ENCODE peak calls at places on chromosomes 2 and 18, in five cellular contexts. One of them, this sample, is unnamed.
A peak's percentile ranks its signal among the peaks of the same experiment; 100 is the strongest.

GRCh38 chr2:170052151-170052550 is 125.8 kb upstream of the MYO3B start:
- DNase-seq in neuronal stem cell: no peak
- DNase-seq in mesendoderm: no peak
- DNase-seq in IMR-90: peak; percentile 57
- DNase-seq in H9: no peak
- DNase-seq in this sample: no peak

GRCh38 chr2:173924285-173924684 is 40.9 kb downstream of the SP3 start:
- DNase-seq in neuronal stem cell: no peak
- DNase-seq in IMR-90: no peak
- DNase-seq in mesendoderm: no peak
- DNase-seq in H9: no peak
- DNase-seq in this sample: no peak

GRCh38 chr2:50469784-50470183 is 562.1 kb downstream of the NRXN1 start:
- DNase-seq in H9: no peak
- DNase-seq in IMR-90: no peak
- DNase-seq in mesendoderm: peak; percentile 32
- DNase-seq in neuronal stem cell: peak; percentile 14
- DNase-seq in this sample: no peak

GRCh38 chr2:74856599-74856998 is 22.7 kb downstream of the HK2 start:
- DNase-seq in neuronal stem cell: no peak
- DNase-seq in H9: no peak
- DNase-seq in IMR-90: no peak
- DNase-seq in mesendoderm: no peak
- DNase-seq in this sample: no peak

GRCh38 chr18:3211236-3211992 is 8.4 kb downstream of the MYOM1 start:
- DNase-seq in mesendoderm: no peak
- DNase-seq in IMR-90: peak; percentile 6
- DNase-seq in neuronal stem cell: no peak
- DNase-seq in H9: no peak
- DNase-seq in this sample: peak; percentile 64

GRCh38 chr2:86412007-86412406 is 29.2 kb upstream of the KDM3A start:
- DNase-seq in IMR-90: no peak
- DNase-seq in neuronal stem cell: no peak
- DNase-seq in mesendoderm: no peak
- DNase-seq in H9: no peak
- DNase-seq in this sample: no peak

GRCh38 chr2:32553829-32554432 is 73.9 kb upstream of the TTC27 start:
- DNase-seq in neuronal stem cell: peak; percentile 3
- DNase-seq in H9: no peak
- DNase-seq in mesendoderm: peak; percentile 47
- DNase-seq in IMR-90: peak; percentile 61
- DNase-seq in this sample: peak; percentile 66

GRCh38 chr18:12598181-12598921 is 59.6 kb downstream of the SPIRE1 start:
- DNase-seq in H9: no peak
- DNase-seq in IMR-90: peak; percentile 57
- DNase-seq in mesendoderm: peak; percentile 64
- DNase-seq in neuronal stem cell: no peak
- DNase-seq in this sample: peak; percentile 48

GRCh38 chr2:191691898-191692297 is 14.0 kb downstream of the NABP1 start:
- DNase-seq in IMR-90: no peak
- DNase-seq in neuronal stem cell: no peak
- DNase-seq in H9: no peak
- DNase-seq in mesendoderm: no peak
- DNase-seq in this sample: no peak

GRCh38 chr2:183001948-183002347 is 36.3 kb downstream of the NCKAP1 start:
- DNase-seq in mesendoderm: no peak
- DNase-seq in IMR-90: no peak
- DNase-seq in neuronal stem cell: no peak
- DNase-seq in H9: no peak
- DNase-seq in this sample: no peak

GRCh38 chr18:24019641-24020331 is 5.2 kb downstream of the TTC39C start:
- DNase-seq in mesendoderm: no peak
- DNase-seq in IMR-90: no peak
- DNase-seq in neuronal stem cell: no peak
- DNase-seq in H9: no peak
- DNase-seq in this sample: no peak

GRCh38 chr2:198134287-198134955 is 330.0 kb downstream of the PLCL1 start:
- DNase-seq in mesendoderm: no peak
- DNase-seq in IMR-90: no peak
- DNase-seq in H9: no peak
- DNase-seq in neuronal stem cell: no peak
- DNase-seq in this sample: no peak

GRCh38 chr2:222950886-222951285 is 90.0 kb downstream of the ACSL3 start:
- DNase-seq in mesendoderm: no peak
- DNase-seq in neuronal stem cell: no peak
- DNase-seq in IMR-90: peak; percentile 91
- DNase-seq in H9: no peak
- DNase-seq in this sample: peak; percentile 86

GRCh38 chr2:7031424-7032245 is 114.4 kb downstream of the RNF144A start:
- DNase-seq in H9: no peak
- DNase-seq in neuronal stem cell: no peak
- DNase-seq in IMR-90: no peak
- DNase-seq in mesendoderm: no peak
- DNase-seq in this sample: no peak

GRCh38 chr2:175633227-175633626 is 368.8 kb downstream of the LNPK start:
- DNase-seq in mesendoderm: no peak
- DNase-seq in IMR-90: no peak
- DNase-seq in neuronal stem cell: no peak
- DNase-seq in H9: no peak
- DNase-seq in this sample: no peak

GRCh38 chr18:62877448-62878221 is 162.3 kb downstream of the PHLPP1 start:
- DNase-seq in H9: peak; percentile 42
- DNase-seq in mesendoderm: peak; percentile 96
- DNase-seq in IMR-90: peak; percentile 65
- DNase-seq in neuronal stem cell: peak; percentile 61
- DNase-seq in this sample: peak; percentile 47

DNA sequence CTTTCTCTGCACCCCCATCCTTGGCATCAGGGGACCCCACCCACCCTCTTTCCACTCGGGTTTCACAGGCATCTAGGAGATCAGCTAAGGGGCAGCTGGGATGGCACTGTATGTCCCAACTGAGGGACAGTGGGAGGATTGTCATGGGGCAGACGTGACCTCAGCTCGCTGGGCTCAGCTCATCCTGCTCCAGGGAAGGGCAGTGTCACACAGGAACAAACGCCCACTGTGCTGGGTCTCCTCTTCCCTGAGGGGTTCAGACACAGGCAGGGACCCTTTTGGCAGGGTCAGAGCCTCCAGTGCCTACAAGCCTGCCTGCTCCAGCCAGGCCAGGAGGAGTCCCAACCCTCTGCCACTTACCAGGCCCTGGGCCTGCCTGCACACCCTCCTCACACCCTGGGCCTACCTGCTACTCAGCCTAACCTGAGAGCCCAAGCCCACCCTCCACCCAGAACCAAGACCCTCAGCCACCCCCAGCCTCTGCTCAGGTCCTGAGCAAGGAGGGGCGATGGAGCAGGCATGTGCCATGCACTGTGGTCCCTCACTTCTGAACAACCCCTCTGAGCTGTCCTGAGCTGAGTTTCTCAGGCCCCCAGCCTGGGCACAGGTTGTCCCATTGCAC is 68.2 kb downstream of the HS1BP3 start:
- DNase-seq in mesendoderm: no peak
- DNase-seq in neuronal stem cell: no peak
- DNase-seq in H9: no peak
- DNase-seq in IMR-90: no peak
- DNase-seq in this sample: no peak
- H3K79me1 ChIP-seq in mesendoderm: no peaks in the 10 kb centered on the region
- H3K79me1 ChIP-seq in neuronal stem cell: no peaks in the 10 kb centered on the region
- H3K79me1 ChIP-seq in H9: no peaks in the 10 kb centered on the region
- H3K79me1 ChIP-seq in IMR-90: peaks cover 6% of the 10 kb centered on the region
- H3K79me1 ChIP-seq in this sample: no peaks in the 10 kb centered on the region

GRCh38 chr18:48831113-48831759 is 119.5 kb downstream of the SMAD7 start:
- DNase-seq in mesendoderm: no peak
- DNase-seq in IMR-90: no peak
- DNase-seq in H9: peak; percentile 10
- DNase-seq in neuronal stem cell: no peak
- DNase-seq in this sample: no peak
- H3K79me1 ChIP-seq in mesendoderm: no peaks in the 10 kb centered on the region
- H3K79me1 ChIP-seq in IMR-90: peaks cover 90% of the 10 kb centered on the region
- H3K79me1 ChIP-seq in H9: no peaks in the 10 kb centered on the region
- H3K79me1 ChIP-seq in neuronal stem cell: no peaks in the 10 kb centered on the region
- H3K79me1 ChIP-seq in this sample: peaks cover 26% of the 10 kb centered on the region

DNA sequence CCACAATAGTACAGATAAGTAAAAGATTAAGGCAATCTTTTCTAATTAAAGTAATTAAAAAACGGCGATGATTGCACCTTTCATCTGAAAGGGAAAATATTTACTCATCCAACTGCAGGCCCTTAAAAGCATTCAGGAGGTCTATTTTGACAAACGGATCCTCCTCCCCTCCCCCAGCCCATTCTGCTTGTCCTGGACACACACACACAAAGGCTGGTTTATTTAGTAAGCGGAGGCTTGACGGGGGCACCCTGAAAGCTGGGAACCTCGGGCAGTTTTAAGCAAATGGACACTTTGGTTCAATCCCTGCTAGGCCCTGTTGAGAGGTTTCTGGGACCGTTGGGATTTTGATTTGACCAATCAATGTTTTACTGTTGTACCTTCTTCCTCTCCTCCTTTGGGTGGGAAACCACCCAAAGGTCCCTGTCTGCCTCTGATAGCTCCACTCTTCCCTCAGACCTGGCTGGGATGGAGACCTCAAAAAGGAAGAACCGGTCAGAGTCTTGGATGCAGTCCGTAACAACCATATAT is 135.8 kb upstream of the HAAO start:
- DNase-seq in mesendoderm: no peak
- DNase-seq in neuronal stem cell: no peak
- DNase-seq in IMR-90: no peak
- DNase-seq in H9: no peak
- DNase-seq in this sample: no peak
- H3K79me1 ChIP-seq in mesendoderm: no peaks in the 10 kb centered on the region
- H3K79me1 ChIP-seq in neuronal stem cell: no peaks in the 10 kb centered on the region
- H3K79me1 ChIP-seq in IMR-90: peaks cover 5% of the 10 kb centered on the region
- H3K79me1 ChIP-seq in H9: no peaks in the 10 kb centered on the region
- H3K79me1 ChIP-seq in this sample: no peaks in the 10 kb centered on the region

DNA sequence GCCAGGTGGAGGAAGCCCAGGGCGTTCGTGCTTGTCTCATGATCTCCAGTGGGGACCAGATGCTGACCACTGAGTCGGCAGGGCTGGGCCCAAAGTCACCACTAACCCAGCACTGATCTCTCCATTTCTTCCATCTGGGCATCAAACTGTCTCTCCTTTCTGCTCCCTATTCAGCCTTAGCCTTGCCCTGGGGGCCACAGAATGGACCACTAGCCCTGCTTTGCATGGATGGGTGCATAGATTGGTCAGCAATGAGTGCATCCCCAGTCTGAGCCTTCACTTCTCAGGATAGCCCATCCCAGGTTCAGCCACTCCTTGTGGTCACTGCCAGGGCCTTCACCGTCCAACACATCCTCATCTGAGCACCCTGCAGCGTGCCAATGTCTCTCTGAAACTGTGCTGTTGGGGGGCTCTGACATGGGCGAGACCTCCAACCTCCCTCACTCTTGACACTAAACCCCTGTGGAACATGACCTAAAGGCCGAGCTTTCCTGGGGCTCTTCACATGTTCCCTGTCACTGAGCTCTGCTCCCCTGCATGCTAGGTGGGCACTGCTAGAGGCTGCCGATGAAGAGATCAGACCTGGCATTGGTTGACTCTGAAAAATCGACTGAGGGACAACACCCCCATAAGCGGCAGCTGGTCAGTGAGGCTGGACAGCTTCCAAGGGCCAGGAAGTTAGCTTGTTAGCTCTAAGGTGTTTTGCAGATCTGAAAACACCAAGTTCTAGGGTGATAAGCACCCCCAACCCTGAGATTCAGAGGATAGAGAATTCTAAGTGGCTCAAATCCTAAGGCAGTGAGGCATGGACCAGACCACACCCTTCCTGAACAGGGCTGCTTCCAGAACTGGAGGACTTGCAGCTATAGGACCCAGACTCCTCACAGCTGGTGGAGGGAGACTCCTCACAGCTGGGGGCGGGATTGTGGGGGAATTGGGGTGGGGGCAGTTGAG is 61.7 kb downstream of the HS1BP3 start:
- DNase-seq in H9: no peak
- DNase-seq in neuronal stem cell: no peak
- DNase-seq in mesendoderm: no peak
- DNase-seq in IMR-90: no peak
- DNase-seq in this sample: no peak
- H3K79me1 ChIP-seq in H9: no peaks in the 10 kb centered on the region
- H3K79me1 ChIP-seq in neuronal stem cell: no peaks in the 10 kb centered on the region
- H3K79me1 ChIP-seq in mesendoderm: no peaks in the 10 kb centered on the region
- H3K79me1 ChIP-seq in IMR-90: peaks cover 12% of the 10 kb centered on the region
- H3K79me1 ChIP-seq in this sample: no peaks in the 10 kb centered on the region

GRCh38 chr2:128376241-128377041 is 57.8 kb upstream of the HS6ST1 start:
- DNase-seq in neuronal stem cell: no peak
- DNase-seq in mesendoderm: no peak
- DNase-seq in IMR-90: no peak
- DNase-seq in H9: no peak
- DNase-seq in this sample: no peak
- H3K79me1 ChIP-seq in neuronal stem cell: peaks cover 2% of the 10 kb centered on the region
- H3K79me1 ChIP-seq in mesendoderm: no peaks in the 10 kb centered on the region
- H3K79me1 ChIP-seq in IMR-90: peaks cover 6% of the 10 kb centered on the region
- H3K79me1 ChIP-seq in H9: no peaks in the 10 kb centered on the region
- H3K79me1 ChIP-seq in this sample: no peaks in the 10 kb centered on the region

GRCh38 chr2:215617060-215617824 is 181.4 kb upstream of the FN1 start:
- DNase-seq in H9: no peak
- DNase-seq in mesendoderm: peak; percentile 65
- DNase-seq in neuronal stem cell: no peak
- DNase-seq in IMR-90: no peak
- DNase-seq in this sample: no peak
- H3K79me1 ChIP-seq in H9: no peaks in the 10 kb centered on the region
- H3K79me1 ChIP-seq in mesendoderm: no peaks in the 10 kb centered on the region
- H3K79me1 ChIP-seq in neuronal stem cell: no peaks in the 10 kb centered on the region
- H3K79me1 ChIP-seq in IMR-90: no peaks in the 10 kb centered on the region
- H3K79me1 ChIP-seq in this sample: no peaks in the 10 kb centered on the region